ENCODE peak calls at places on chromosome 19, in four cellular contexts. P is HepG2, J is GM12878, H is K562. I is an unnamed sample.

GRCh38 chr19:19571387-19571786 is 33.3 kb downstream of the CILP2 start:
- DNase-seq in P (no peak), J (no peak), H (no peak), I (no peak)

GRCh38 chr19:30305346-30306060 is 66.7 kb upstream of the ZNF536 start:
- DNase-seq in P (no peak), J (no peak), H (no peak), I (no peak)

GRCh38 chr19:46745521-46746280 is at the start of gene FKRP:
- DNase-seq in P (no peak), J (no peak), H (peak), I (peak)

GRCh38 chr19:18183529-18183928 is 9.5 kb upstream of the MPV17L2 start:
- DNase-seq in P (no peak), J (no peak), H (no peak), I (no peak)

GRCh38 chr19:54041969-54042606 is 21.6 kb downstream of the VSTM1 start:
- DNase-seq in P (no peak), J (no peak), H (peak), I (no peak)

GRCh38 chr19:29308977-29309520 is 96.1 kb upstream of the UQCRFS1 start:
- DNase-seq in P (no peak), J (no peak), H (no peak), I (peak)

GRCh38 chr19:35786299-35787160 is 11.2 kb downstream of the ARHGAP33 start:
- DNase-seq in P (no peak), J (no peak), H (no peak), I (no peak)

GRCh38 chr19:3149526-3150505 is 14.0 kb downstream of the GNA15 start:
- DNase-seq in P (no peak), J (no peak), H (no peak), I (no peak)

GRCh38 chr19:17404015-17404414 is 1.4 kb downstream of the BST2 start:
- DNase-seq in P (no peak), J (no peak), H (peak), I (peak)

GRCh38 chr19:12229990-12230389 is 64.7 kb downstream of the ZNF44 start:
- DNase-seq in P (no peak), J (no peak), H (no peak), I (no peak)

GRCh38 chr19:6271721-6272410 is 7.9 kb downstream of the MLLT1 start:
- DNase-seq in P (no peak), J (no peak), H (peak), I (peak)

GRCh38 chr19:6801397-6802086 is 29.0 kb downstream of the VAV1 start:
- DNase-seq in P (no peak), J (peak), H (peak), I (peak)

GRCh38 chr19:47096721-47097120 is 16.9 kb downstream of the ZC3H4 start:
- DNase-seq in P (no peak), J (no peak), H (no peak), I (no peak)

GRCh38 chr19:8252922-8253589 is 43.9 kb downstream of the CERS4 start:
- DNase-seq in P (peak), J (peak), H (peak), I (peak)

GRCh38 chr19:41531438-41532311 is 44.3 kb upstream of the CEACAM21 start:
- DNase-seq in P (no peak), J (no peak), H (peak), I (no peak)

GRCh38 chr19:51128227-51128626 is 3.5 kb downstream of the SIGLEC9 start:
- DNase-seq in P (no peak), J (no peak), H (no peak), I (no peak)

GRCh38 chr19:41744850-41745249 is 10.5 kb upstream of the CEACAM6 start:
- DNase-seq in P (no peak), J (no peak), H (no peak), I (no peak)

GRCh38 chr19:10518444-10519361 is 1.5 kb upstream of the S1PR5 start:
- DNase-seq in P (no peak), J (no peak), H (no peak), I (peak)

GRCh38 chr19:47766670-47767069 is 11.8 kb upstream of the SELENOW start:
- DNase-seq in P (no peak), J (no peak), H (no peak), I (no peak)

GRCh38 chr19:56538254-56538760 is 441 bp upstream of the ZFP28 start:
- DNase-seq in P (no peak), J (peak), H (no peak), I (peak)

GRCh38 chr19:22595422-22595821 is 38.7 kb upstream of the ZNF492 start:
- DNase-seq in P (no peak), J (no peak), H (no peak), I (no peak)

GRCh38 chr19:34366670-34367423 is 1.9 kb downstream of the GPI start:
- DNase-seq in P (no peak), J (no peak), H (no peak), I (no peak)

GRCh38 chr19:55146078-55146647 is 2.8 kb downstream of the TNNT1 start:
- DNase-seq in P (no peak), J (no peak), H (peak), I (peak)

GRCh38 chr19:10191347-10191746 is 3.4 kb downstream of the DNMT1 start:
- DNase-seq in P (peak), J (no peak), H (no peak), I (no peak)

GRCh38 chr19:20325151-20325550 is 158.1 kb downstream of the ZNF486 start:
- DNase-seq in P (no peak), J (no peak), H (no peak), I (no peak)

GRCh38 chr19:10335149-10336053 is 2.1 kb upstream of the RAVER1 start:
- DNase-seq in P (no peak), J (no peak), H (no peak), I (peak)

GRCh38 chr19:13707901-13708300 is 56.4 kb upstream of the MRI1 start:
- DNase-seq in P (no peak), J (no peak), H (no peak), I (no peak)

GRCh38 chr19:3113100-3114017 is 19.2 kb downstream of the GNA11 start:
- DNase-seq in P (no peak), J (no peak), H (no peak), I (no peak)

GRCh38 chr19:33192010-33192409 is 2.1 kb upstream of the LRP3 start:
- DNase-seq in P (no peak), J (no peak), H (no peak), I (peak)

GRCh38 chr19:28827382-28827781 is 385.6 kb downstream of the UQCRFS1 start:
- DNase-seq in P (no peak), J (no peak), H (no peak), I (no peak)

GRCh38 chr19:50977626-50978025 is 6.1 kb downstream of the KLK7 start:
- DNase-seq in P (peak), J (no peak), H (no peak), I (no peak)

GRCh38 chr19:29422047-29422446 is 103.7 kb upstream of the VSTM2B start:
- DNase-seq in P (no peak), J (no peak), H (no peak), I (no peak)

GRCh38 chr19:29528946-29529645 is 3.3 kb downstream of the VSTM2B start:
- DNase-seq in P (no peak), J (no peak), H (no peak), I (peak)

GRCh38 chr19:19463348-19464117 is 51.8 kb downstream of the TSSK6 start:
- DNase-seq in P (no peak), J (no peak), H (no peak), I (no peak)

GRCh38 chr19:14375055-14375581 is 6.1 kb upstream of the ADGRE5 start:
- DNase-seq in P (no peak), J (no peak), H (peak), I (no peak)

GRCh38 chr19:30326076-30326710 is 46.0 kb upstream of the ZNF536 start:
- DNase-seq in P (no peak), J (no peak), H (no peak), I (no peak)

GRCh38 chr19:29673451-29674371 is 8.4 kb downstream of the PLEKHF1 start:
- DNase-seq in P (no peak), J (no peak), H (no peak), I (no peak)

GRCh38 chr19:54667217-54667616 is 4.4 kb downstream of the LILRB4 start:
- DNase-seq in P (no peak), J (no peak), H (no peak), I (no peak)

DNA sequence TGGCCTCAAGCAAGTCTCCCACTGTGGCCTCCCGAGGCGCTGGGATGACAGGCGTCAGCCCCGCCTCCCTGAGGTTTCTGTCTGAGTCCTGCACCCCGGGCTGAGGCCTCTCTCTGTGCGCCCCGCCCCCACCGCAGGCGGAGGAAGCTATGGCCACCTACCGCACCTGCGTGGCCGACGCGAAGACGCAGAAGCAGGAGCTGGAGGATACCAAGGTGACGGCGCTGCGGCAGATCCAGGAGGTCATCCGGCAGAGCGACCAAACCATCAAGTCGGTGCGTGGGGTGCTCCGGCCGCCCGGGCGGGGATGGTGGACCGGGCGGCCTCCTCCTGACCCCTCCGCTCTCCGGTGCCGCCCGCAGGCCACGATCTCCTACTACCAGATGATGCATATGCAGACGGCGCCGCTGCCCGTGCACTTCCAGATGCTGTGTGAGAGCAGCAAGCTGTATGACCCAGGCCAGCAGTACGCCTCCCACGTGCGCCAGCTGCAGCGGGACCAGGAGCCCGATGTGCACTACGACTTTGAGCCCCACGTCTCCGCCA is 12.7 kb downstream of the ARHGAP45 start:
- DNase-seq in P (no peak), J (no peak), H (no peak), I (no peak)
- TF ChIP-seq NR2C2 in P (no peak), J (no peak), H (no peak), I (no peak)

GRCh38 chr19:52689804-52690394 is 44.9 kb downstream of the ZNF611 start:
- DNase-seq in P (no peak), J (no peak), H (peak), I (peak)
- TF ChIP-seq CBFB in P (no peak), J (no peak), H (no peak), I (no peak)

GRCh38 chr19:39372047-39372802 is 18.7 kb downstream of the PAF1 start:
- DNase-seq in P (no peak), J (no peak), H (no peak), I (no peak)
- TF ChIP-seq NR2C2 in P (no peak), J (no peak), H (no peak), I (no peak)

DNA sequence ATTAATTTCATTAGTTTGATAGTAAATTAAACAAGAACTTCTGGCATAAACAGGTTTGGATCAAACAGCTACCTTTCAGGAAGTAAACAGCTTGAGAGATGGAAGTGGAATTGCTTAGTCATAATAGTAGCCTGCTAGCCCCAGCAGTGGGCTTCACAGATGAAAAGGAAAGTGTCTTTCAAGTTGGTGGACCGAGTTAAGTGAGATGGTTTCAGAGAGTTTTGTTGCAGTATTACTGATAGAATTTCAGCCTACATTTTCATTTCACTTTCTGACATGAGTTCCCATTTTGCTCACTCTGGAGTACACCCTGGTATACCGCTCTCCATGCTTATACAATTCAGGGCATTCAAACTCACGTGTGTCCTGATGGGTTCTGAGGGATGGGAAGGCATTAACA is 2.0 kb upstream of the PTOV1 start:
- DNase-seq in P (no peak), J (peak), H (no peak), I (no peak)
- TF ChIP-seq CBFB in P (no peak), J (no peak), H (no peak), I (no peak)

GRCh38 chr19:5213667-5214066 is 126.9 kb downstream of the PTPRS start:
- DNase-seq in P (no peak), J (no peak), H (no peak), I (no peak)
- TF ChIP-seq NR2C2 in P (no peak), J (no peak), H (no peak), I (no peak)

GRCh38 chr19:16106121-16106520 is 5.6 kb upstream of the RAB8A start:
- DNase-seq in P (no peak), J (no peak), H (no peak), I (no peak)

GRCh38 chr19:16100524-16100923 is 11.2 kb upstream of the RAB8A start:
- DNase-seq in P (no peak), J (no peak), H (no peak), I (no peak)

GRCh38 chr19:16098821-16099220 is 12.9 kb upstream of the RAB8A start:
- DNase-seq in P (no peak), J (no peak), H (no peak), I (no peak)

GRCh38 chr19:16104722-16105121 is 7.0 kb upstream of the RAB8A start:
- DNase-seq in P (no peak), J (no peak), H (no peak), I (no peak)
- TF ChIP-seq CBFB in P (no peak), J (no peak), H (no peak), I (no peak)

I was measured in WTC11.